ENCODE peak calls at places on chromosomes 1 and 21, in nine cellular contexts. One of them, this sample, is unnamed.

GRCh38 chr1:147561473-147561840 is 20.2 kb downstream of the BCL9 start:
- DNase-seq in adrenal gland: no peak
- DNase-seq in fibroblast of lung: no peak
- DNase-seq in H9: no peak
- DNase-seq in heart right ventricle: no peak
- DNase-seq in A549: no peak
- DNase-seq in A673: no peak
- DNase-seq in hepatocyte: no peak
- DNase-seq in kidney: no peak
- DNase-seq in this sample: no peak

GRCh38 chr1:152458384-152459185 is 44.5 kb upstream of the CRNN start:
- DNase-seq in adrenal gland: peak; percentile 93
- DNase-seq in fibroblast of lung: peak; percentile 56
- DNase-seq in H9: peak; percentile 34
- DNase-seq in heart right ventricle: peak; percentile 75
- DNase-seq in A549: peak; percentile 46
- DNase-seq in A673: peak; percentile 84
- DNase-seq in hepatocyte: peak; percentile 58
- DNase-seq in kidney: no peak
- DNase-seq in this sample: peak; percentile 91

GRCh38 chr1:25820247-25821111 is 725 bp downstream of the MTFR1L start:
- DNase-seq in adrenal gland: peak; percentile 89
- DNase-seq in fibroblast of lung: peak; percentile 61
- DNase-seq in H9: peak; percentile 71
- DNase-seq in heart right ventricle: peak; percentile 54
- DNase-seq in A549: peak; percentile 58
- DNase-seq in A673: peak; percentile 71
- DNase-seq in hepatocyte: peak; percentile 78
- DNase-seq in kidney: peak; percentile 86
- DNase-seq in this sample: peak; percentile 60

GRCh38 chr1:205042911-205043806 is at the start of gene CNTN2:
- DNase-seq in adrenal gland: no peak
- DNase-seq in fibroblast of lung: no peak
- DNase-seq in H9: peak; percentile 74
- DNase-seq in heart right ventricle: no peak
- DNase-seq in A549: no peak
- DNase-seq in A673: no peak
- DNase-seq in hepatocyte: peak; percentile 38
- DNase-seq in kidney: no peak
- DNase-seq in this sample: no peak

GRCh38 chr1:100719490-100719889 is at the start of gene VCAM1:
- DNase-seq in adrenal gland: peak; percentile 62
- DNase-seq in fibroblast of lung: no peak
- DNase-seq in H9: peak; percentile 38
- DNase-seq in heart right ventricle: peak; percentile 23
- DNase-seq in A549: no peak
- DNase-seq in A673: peak; percentile 9
- DNase-seq in hepatocyte: peak; percentile 36
- DNase-seq in kidney: peak; percentile 49
- DNase-seq in this sample: peak; percentile 38

GRCh38 chr1:76942549-76942948 is 75.3 kb downstream of the ST6GALNAC5 start:
- DNase-seq in adrenal gland: no peak
- DNase-seq in fibroblast of lung: peak; percentile 79
- DNase-seq in H9: no peak
- DNase-seq in heart right ventricle: no peak
- DNase-seq in A549: no peak
- DNase-seq in A673: no peak
- DNase-seq in hepatocyte: no peak
- DNase-seq in kidney: no peak
- DNase-seq in this sample: no peak

GRCh38 chr1:226882631-226883409 is 12.4 kb downstream of the PSEN2 start:
- DNase-seq in adrenal gland: peak; percentile 57
- DNase-seq in fibroblast of lung: peak; percentile 57
- DNase-seq in H9: no peak
- DNase-seq in heart right ventricle: no peak
- DNase-seq in A549: no peak
- DNase-seq in A673: no peak
- DNase-seq in hepatocyte: peak; percentile 27
- DNase-seq in kidney: no peak
- DNase-seq in this sample: peak; percentile 36

GRCh38 chr1:108722292-108722691 is 9.6 kb downstream of the FNDC7 start:
- DNase-seq in adrenal gland: no peak
- DNase-seq in fibroblast of lung: no peak
- DNase-seq in H9: no peak
- DNase-seq in heart right ventricle: no peak
- DNase-seq in A549: no peak
- DNase-seq in A673: no peak
- DNase-seq in hepatocyte: no peak
- DNase-seq in kidney: no peak
- DNase-seq in this sample: peak; percentile 52

GRCh38 chr1:201275266-201275666 is 8.0 kb upstream of the PKP1 start:
- DNase-seq in adrenal gland: no peak
- DNase-seq in fibroblast of lung: peak; percentile 87
- DNase-seq in H9: no peak
- DNase-seq in heart right ventricle: peak; percentile 77
- DNase-seq in A549: peak; percentile 94
- DNase-seq in A673: peak; percentile 89
- DNase-seq in hepatocyte: no peak
- DNase-seq in kidney: peak; percentile 93
- DNase-seq in this sample: no peak

GRCh38 chr1:193543259-193543658 is 356.8 kb upstream of the B3GALT2 start:
- DNase-seq in adrenal gland: peak; percentile 55
- DNase-seq in fibroblast of lung: peak; percentile 44
- DNase-seq in H9: no peak
- DNase-seq in heart right ventricle: no peak
- DNase-seq in A549: no peak
- DNase-seq in A673: no peak
- DNase-seq in hepatocyte: peak; percentile 35
- DNase-seq in kidney: no peak
- DNase-seq in this sample: peak; percentile 53

GRCh38 chr1:64282353-64282752 is 78.9 kb downstream of the UBE2U start:
- DNase-seq in adrenal gland: no peak
- DNase-seq in fibroblast of lung: no peak
- DNase-seq in H9: no peak
- DNase-seq in heart right ventricle: no peak
- DNase-seq in A549: no peak
- DNase-seq in A673: peak; percentile 98
- DNase-seq in hepatocyte: peak; percentile 71
- DNase-seq in kidney: no peak
- DNase-seq in this sample: no peak

GRCh38 chr1:89689234-89689633 is 56.3 kb downstream of the LRRC8C start:
- DNase-seq in adrenal gland: no peak
- DNase-seq in fibroblast of lung: no peak
- DNase-seq in H9: no peak
- DNase-seq in heart right ventricle: no peak
- DNase-seq in A549: no peak
- DNase-seq in A673: peak; percentile 58
- DNase-seq in hepatocyte: no peak
- DNase-seq in kidney: no peak
- DNase-seq in this sample: no peak

GRCh38 chr1:183255073-183255472 is 69.0 kb downstream of the LAMC2 start:
- DNase-seq in adrenal gland: no peak
- DNase-seq in fibroblast of lung: no peak
- DNase-seq in H9: no peak
- DNase-seq in heart right ventricle: no peak
- DNase-seq in A549: no peak
- DNase-seq in A673: no peak
- DNase-seq in hepatocyte: no peak
- DNase-seq in kidney: no peak
- DNase-seq in this sample: no peak

GRCh38 chr1:29670752-29671151 is 434.4 kb downstream of the PTPRU start:
- DNase-seq in adrenal gland: peak; percentile 28
- DNase-seq in fibroblast of lung: no peak
- DNase-seq in H9: no peak
- DNase-seq in heart right ventricle: no peak
- DNase-seq in A549: no peak
- DNase-seq in A673: no peak
- DNase-seq in hepatocyte: no peak
- DNase-seq in kidney: no peak
- DNase-seq in this sample: no peak

GRCh38 chr1:165894591-165894990 is 67.2 kb downstream of the UCK2 start:
- DNase-seq in adrenal gland: no peak
- DNase-seq in fibroblast of lung: peak; percentile 32
- DNase-seq in H9: peak; percentile 18
- DNase-seq in heart right ventricle: no peak
- DNase-seq in A549: no peak
- DNase-seq in A673: no peak
- DNase-seq in hepatocyte: no peak
- DNase-seq in kidney: no peak
- DNase-seq in this sample: no peak

GRCh38 chr1:219179293-219179692 is 5.6 kb downstream of the LYPLAL1 start:
- DNase-seq in adrenal gland: no peak
- DNase-seq in fibroblast of lung: peak; percentile 6
- DNase-seq in H9: no peak
- DNase-seq in heart right ventricle: no peak
- DNase-seq in A549: no peak
- DNase-seq in A673: no peak
- DNase-seq in hepatocyte: no peak
- DNase-seq in kidney: no peak
- DNase-seq in this sample: no peak

GRCh38 chr1:157429841-157430240 is 122.5 kb downstream of the FCRL5 start:
- DNase-seq in adrenal gland: no peak
- DNase-seq in fibroblast of lung: peak; percentile 1
- DNase-seq in H9: no peak
- DNase-seq in heart right ventricle: no peak
- DNase-seq in A549: no peak
- DNase-seq in A673: no peak
- DNase-seq in hepatocyte: peak; percentile 14
- DNase-seq in kidney: no peak
- DNase-seq in this sample: no peak

GRCh38 chr21:44354001-44354405 is 582 bp downstream of the TRPM2 start:
- DNase-seq in adrenal gland: no peak
- DNase-seq in fibroblast of lung: no peak
- DNase-seq in H9: no peak
- DNase-seq in heart right ventricle: no peak
- DNase-seq in A549: no peak
- DNase-seq in A673: no peak
- DNase-seq in hepatocyte: no peak
- DNase-seq in kidney: no peak
- DNase-seq in this sample: no peak

DNA sequence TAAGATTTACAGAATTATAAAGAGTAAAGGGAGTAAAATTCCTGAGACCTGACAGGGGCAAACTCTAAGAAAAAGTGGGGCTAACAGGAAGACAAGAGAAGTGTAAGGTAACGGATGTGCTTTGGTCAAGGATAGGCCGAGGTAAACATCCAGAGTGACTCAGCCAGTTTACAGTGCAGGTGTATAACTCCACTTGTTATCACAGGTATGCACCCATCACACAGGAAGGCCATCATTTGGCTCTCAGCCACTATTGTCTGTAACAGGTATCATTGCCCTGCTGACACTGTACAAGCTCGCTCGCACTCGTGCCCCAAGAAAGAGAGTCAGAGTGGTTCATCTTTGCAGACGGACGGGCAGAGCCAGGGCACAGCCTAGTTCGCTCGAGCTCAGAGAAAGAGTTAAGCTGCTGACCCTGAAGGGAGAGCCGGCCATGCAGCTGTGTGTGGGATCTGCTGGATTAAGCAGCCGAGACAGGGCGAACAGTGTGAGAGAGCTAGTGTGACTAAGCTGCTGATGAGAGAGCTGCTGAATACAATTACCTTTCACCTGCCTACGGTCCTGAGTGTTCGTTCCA is 26.8 kb upstream of the LYPD8 start:
- DNase-seq in adrenal gland: no peak
- DNase-seq in fibroblast of lung: no peak
- DNase-seq in H9: no peak
- DNase-seq in heart right ventricle: no peak
- DNase-seq in A549: no peak
- DNase-seq in A673: no peak
- DNase-seq in hepatocyte: no peak
- DNase-seq in kidney: no peak
- DNase-seq in this sample: no peak
- H3K9me3 ChIP-seq in adrenal gland: no peaks in the 10 kb centered on the region
- H3K9me3 ChIP-seq in fibroblast of lung: no peaks in the 10 kb centered on the region
- H3K9me3 ChIP-seq in H9: peaks cover 90% of the 10 kb centered on the region
- H3K9me3 ChIP-seq in heart right ventricle: no peaks in the 10 kb centered on the region
- H3K9me3 ChIP-seq in A549: peaks cover 7% of the 10 kb centered on the region
- H3K9me3 ChIP-seq in A673: no peaks in the 10 kb centered on the region
- H3K9me3 ChIP-seq in hepatocyte: no peaks in the 10 kb centered on the region
- H3K9me3 ChIP-seq in kidney: no peaks in the 10 kb centered on the region
- H3K9me3 ChIP-seq in this sample: no peaks in the 10 kb centered on the region

GRCh38 chr21:29298348-29299045 is at the start of gene BACH1:
- DNase-seq in adrenal gland: peak; percentile 92
- DNase-seq in fibroblast of lung: peak; percentile 91
- DNase-seq in H9: peak; percentile 91
- DNase-seq in heart right ventricle: peak; percentile 87
- DNase-seq in A549: peak; percentile 49
- DNase-seq in A673: peak; percentile 90
- DNase-seq in hepatocyte: peak; percentile 98
- DNase-seq in kidney: peak; percentile 97
- DNase-seq in this sample: peak; percentile 92
- TF ChIP-seq CTCF in adrenal gland: no peak
- TF ChIP-seq CTCF in fibroblast of lung: no peak
- TF ChIP-seq CTCF in H9: peak; percentile 16
- TF ChIP-seq CTCF in heart right ventricle: no peak
- TF ChIP-seq CTCF in A549: peak; percentile 39
- TF ChIP-seq CTCF in A673: peak; percentile 31
- TF ChIP-seq CTCF in hepatocyte: peak; percentile 48
- TF ChIP-seq CTCF in kidney: peak; percentile 51
- TF ChIP-seq CTCF in this sample: peak; percentile 13

GRCh38 chr1:248187363-248187762 is 9.7 kb upstream of the OR2M3 start:
- DNase-seq in adrenal gland: no peak
- DNase-seq in fibroblast of lung: no peak
- DNase-seq in H9: no peak
- DNase-seq in heart right ventricle: no peak
- DNase-seq in A549: no peak
- DNase-seq in A673: no peak
- DNase-seq in hepatocyte: no peak
- DNase-seq in kidney: no peak
- DNase-seq in this sample: no peak
- H3K9me3 ChIP-seq in adrenal gland: no peaks in the 10 kb centered on the region
- H3K9me3 ChIP-seq in fibroblast of lung: no peaks in the 10 kb centered on the region
- H3K9me3 ChIP-seq in H9: peaks cover 49% of the 10 kb centered on the region
- H3K9me3 ChIP-seq in heart right ventricle: peaks cover 13% of the 10 kb centered on the region
- H3K9me3 ChIP-seq in A549: no peaks in the 10 kb centered on the region
- H3K9me3 ChIP-seq in A673: peaks cover 18% of the 10 kb centered on the region
- H3K9me3 ChIP-seq in hepatocyte: peaks cover 3% of the 10 kb centered on the region
- H3K9me3 ChIP-seq in kidney: no peaks in the 10 kb centered on the region
- H3K9me3 ChIP-seq in this sample: no peaks in the 10 kb centered on the region

DNA sequence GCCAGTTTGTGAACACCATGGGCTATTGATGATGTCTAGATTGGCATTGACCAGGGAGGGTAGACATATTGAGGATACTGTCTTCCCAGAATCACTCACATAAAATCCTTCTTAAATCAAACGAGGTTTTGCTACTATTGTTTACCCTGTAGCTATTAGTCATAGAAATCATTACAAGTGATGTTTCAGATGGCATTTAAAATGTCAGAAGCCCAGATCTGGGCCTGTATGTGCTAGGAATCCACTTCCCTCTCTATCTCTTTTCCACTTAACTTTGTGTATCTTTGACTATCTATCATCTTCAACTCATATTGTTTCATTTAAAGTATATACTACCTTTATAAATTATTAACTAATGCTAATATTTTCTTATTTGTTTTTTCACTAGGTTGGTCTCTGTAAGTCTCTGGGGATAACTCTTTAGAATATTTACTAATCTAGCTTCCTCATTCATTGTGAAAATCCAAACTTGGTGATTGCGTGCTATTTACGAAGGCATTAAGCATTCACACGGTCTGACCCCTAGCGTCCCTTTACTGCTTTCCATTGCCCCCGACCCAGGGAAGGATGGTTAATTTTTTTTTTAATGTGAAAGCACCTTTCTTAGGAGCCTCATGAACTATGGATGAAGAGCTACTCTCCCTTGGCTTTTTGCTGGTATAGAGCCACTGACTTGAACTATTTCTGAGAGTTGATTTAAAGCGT is 281.8 kb downstream of the GPATCH2 start:
- DNase-seq in adrenal gland: no peak
- DNase-seq in fibroblast of lung: no peak
- DNase-seq in H9: no peak
- DNase-seq in heart right ventricle: no peak
- DNase-seq in A549: no peak
- DNase-seq in A673: no peak
- DNase-seq in hepatocyte: no peak
- DNase-seq in kidney: no peak
- DNase-seq in this sample: no peak
- TF ChIP-seq CTCF in adrenal gland: no peak
- TF ChIP-seq CTCF in fibroblast of lung: no peak
- TF ChIP-seq CTCF in H9: peak; percentile 14
- TF ChIP-seq CTCF in heart right ventricle: no peak
- TF ChIP-seq CTCF in A549: no peak
- TF ChIP-seq CTCF in A673: no peak
- TF ChIP-seq CTCF in hepatocyte: no peak
- TF ChIP-seq CTCF in kidney: no peak
- TF ChIP-seq CTCF in this sample: no peak

This sample was measured in testis.